ENCODE peak calls at places on chromosomes 7 and 10, in eight cellular contexts. M is left ventricle myocardium inferior; A is CD8-positive, alpha-beta T cell; H is HL-60; N is iris pigment epithelial cell; C is MV-4-11; B is DMS153; D is ELR. X is an unnamed sample.

GRCh38 chr7:101186839-101187448 is 6.9 kb upstream of the NAT16 start:
- DNase-seq in M (no peak), A (no peak), H (peak; percentile 71), N (no peak), C (peak; percentile 98), B (no peak), D (no peak), X (no peak)

GRCh38 chr7:40507166-40507565 is 372.4 kb downstream of the SUGCT start:
- DNase-seq in M (no peak), A (no peak), H (peak; percentile 15), N (peak; percentile 23), C (peak; percentile 48), B (no peak), D (peak; percentile 62), X (no peak)

GRCh38 chr7:106369349-106369748 is 84.6 kb upstream of the NAMPT start:
- DNase-seq in M (no peak), A (no peak), H (no peak), N (peak; percentile 60), C (peak; percentile 24), B (no peak), D (peak; percentile 74), X (no peak)

GRCh38 chr7:24965831-24966708 is 13.9 kb downstream of the OSBPL3 start:
- DNase-seq in M (peak; percentile 18), A (no peak), H (peak; percentile 13), N (no peak), C (peak; percentile 51), B (peak; percentile 56), D (no peak), X (no peak)

GRCh38 chr10:32972454-32972853 is 14.4 kb upstream of the ITGB1 start:
- DNase-seq in M (no peak), A (no peak), H (no peak), N (no peak), C (no peak), B (no peak), D (no peak), X (no peak)

GRCh38 chr7:125195156-125195555 is 265.5 kb upstream of the POT1 start:
- DNase-seq in M (no peak), A (no peak), H (no peak), N (peak; percentile 1), C (no peak), B (no peak), D (no peak), X (no peak)

GRCh38 chr7:135744938-135745701 is 3.5 kb downstream of the FAM180A start:
- DNase-seq in M (no peak), A (no peak), H (no peak), N (peak; percentile 88), C (no peak), B (no peak), D (peak; percentile 92), X (no peak)

GRCh38 chr10:21003240-21003822 is 106.2 kb upstream of the NEBL start:
- DNase-seq in M (no peak), A (no peak), H (no peak), N (no peak), C (no peak), B (no peak), D (no peak), X (no peak)

GRCh38 chr7:143456992-143457793 is 13.9 kb downstream of the TAS2R60 start:
- DNase-seq in M (no peak), A (no peak), H (no peak), N (peak; percentile 18), C (no peak), B (no peak), D (peak; percentile 53), X (no peak)

GRCh38 chr7:38070718-38071117 is 107.3 kb upstream of the STARD3NL start:
- DNase-seq in M (no peak), A (no peak), H (no peak), N (peak; percentile 21), C (no peak), B (peak; percentile 29), D (no peak), X (no peak)

GRCh38 chr10:70664702-70665195 is 7.6 kb upstream of the ADAMTS14 start:
- DNase-seq in M (no peak), A (no peak), H (no peak), N (peak; percentile 98), C (peak; percentile 55), B (no peak), D (peak; percentile 97), X (no peak)

X was measured in psoas muscle.